ENCODE peak calls at places on chromosomes 13 and 19, in nine cellular contexts. One of them, this sample, is unnamed.

GRCh38 chr19:18436651-18437478 is 1.1 kb downstream of the ISYNA1 start:
- DNase-seq in left lung: no peak
- DNase-seq in progenitor cell of endocrine pancreas: peak
- DNase-seq in HL-60: no peak
- DNase-seq in endothelial cell: peak
- DNase-seq in dorsolateral prefrontal cortex: no peak
- DNase-seq in GM23248: peak
- DNase-seq in stimulated activated naive CD4-positive, alpha-beta T cell: peak
- DNase-seq in iPS-NIHi11: peak
- DNase-seq in this sample: no peak

GRCh38 chr13:40665061-40665753 is 1.2 kb downstream of the FOXO1 start:
- DNase-seq in left lung: peak
- DNase-seq in progenitor cell of endocrine pancreas: peak
- DNase-seq in HL-60: no peak
- DNase-seq in endothelial cell: peak
- DNase-seq in dorsolateral prefrontal cortex: no peak
- DNase-seq in GM23248: peak
- DNase-seq in stimulated activated naive CD4-positive, alpha-beta T cell: peak
- DNase-seq in iPS-NIHi11: peak
- DNase-seq in this sample: no peak

GRCh38 chr19:35349614-35350521 is 2.2 kb downstream of the FFAR1 start:
- DNase-seq in left lung: peak
- DNase-seq in progenitor cell of endocrine pancreas: no peak
- DNase-seq in HL-60: no peak
- DNase-seq in endothelial cell: no peak
- DNase-seq in dorsolateral prefrontal cortex: peak
- DNase-seq in GM23248: no peak
- DNase-seq in stimulated activated naive CD4-positive, alpha-beta T cell: no peak
- DNase-seq in iPS-NIHi11: no peak
- DNase-seq in this sample: no peak

GRCh38 chr13:105817498-105817897 is 718.0 kb downstream of the EFNB2 start:
- DNase-seq in left lung: no peak
- DNase-seq in progenitor cell of endocrine pancreas: no peak
- DNase-seq in HL-60: no peak
- DNase-seq in endothelial cell: no peak
- DNase-seq in dorsolateral prefrontal cortex: no peak
- DNase-seq in GM23248: no peak
- DNase-seq in stimulated activated naive CD4-positive, alpha-beta T cell: no peak
- DNase-seq in iPS-NIHi11: no peak
- DNase-seq in this sample: no peak

GRCh38 chr13:105991622-105992254 is 543.7 kb downstream of the EFNB2 start:
- DNase-seq in left lung: peak
- DNase-seq in progenitor cell of endocrine pancreas: no peak
- DNase-seq in HL-60: no peak
- DNase-seq in endothelial cell: no peak
- DNase-seq in dorsolateral prefrontal cortex: no peak
- DNase-seq in GM23248: peak
- DNase-seq in stimulated activated naive CD4-positive, alpha-beta T cell: no peak
- DNase-seq in iPS-NIHi11: no peak
- DNase-seq in this sample: no peak

GRCh38 chr13:39536906-39537305 is 66.1 kb downstream of the LHFPL6 start:
- DNase-seq in left lung: no peak
- DNase-seq in progenitor cell of endocrine pancreas: no peak
- DNase-seq in HL-60: no peak
- DNase-seq in endothelial cell: no peak
- DNase-seq in dorsolateral prefrontal cortex: no peak
- DNase-seq in GM23248: no peak
- DNase-seq in stimulated activated naive CD4-positive, alpha-beta T cell: no peak
- DNase-seq in iPS-NIHi11: no peak
- DNase-seq in this sample: no peak

GRCh38 chr13:48710160-48710559 is 56.4 kb downstream of the CYSLTR2 start:
- DNase-seq in left lung: no peak
- DNase-seq in progenitor cell of endocrine pancreas: no peak
- DNase-seq in HL-60: no peak
- DNase-seq in endothelial cell: no peak
- DNase-seq in dorsolateral prefrontal cortex: no peak
- DNase-seq in GM23248: no peak
- DNase-seq in stimulated activated naive CD4-positive, alpha-beta T cell: no peak
- DNase-seq in iPS-NIHi11: no peak
- DNase-seq in this sample: no peak

GRCh38 chr19:38932425-38933179 is 1.9 kb downstream of the MRPS12 start:
- DNase-seq in left lung: peak
- DNase-seq in progenitor cell of endocrine pancreas: no peak
- DNase-seq in HL-60: peak
- DNase-seq in endothelial cell: no peak
- DNase-seq in dorsolateral prefrontal cortex: no peak
- DNase-seq in GM23248: peak
- DNase-seq in stimulated activated naive CD4-positive, alpha-beta T cell: peak
- DNase-seq in iPS-NIHi11: no peak
- DNase-seq in this sample: no peak

GRCh38 chr19:5156231-5156986 is 184.2 kb downstream of the PTPRS start:
- DNase-seq in left lung: no peak
- DNase-seq in progenitor cell of endocrine pancreas: no peak
- DNase-seq in HL-60: no peak
- DNase-seq in endothelial cell: no peak
- DNase-seq in dorsolateral prefrontal cortex: no peak
- DNase-seq in GM23248: peak
- DNase-seq in stimulated activated naive CD4-positive, alpha-beta T cell: no peak
- DNase-seq in iPS-NIHi11: no peak
- DNase-seq in this sample: no peak

GRCh38 chr19:6532244-6532999 is 1.6 kb downstream of the TNFSF9 start:
- DNase-seq in left lung: no peak
- DNase-seq in progenitor cell of endocrine pancreas: no peak
- DNase-seq in HL-60: peak
- DNase-seq in endothelial cell: no peak
- DNase-seq in dorsolateral prefrontal cortex: no peak
- DNase-seq in GM23248: no peak
- DNase-seq in stimulated activated naive CD4-positive, alpha-beta T cell: no peak
- DNase-seq in iPS-NIHi11: no peak
- DNase-seq in this sample: no peak

GRCh38 chr13:99610702-99611289 is 109.5 kb downstream of the TM9SF2 start:
- DNase-seq in left lung: no peak
- DNase-seq in progenitor cell of endocrine pancreas: no peak
- DNase-seq in HL-60: peak
- DNase-seq in endothelial cell: no peak
- DNase-seq in dorsolateral prefrontal cortex: no peak
- DNase-seq in GM23248: no peak
- DNase-seq in stimulated activated naive CD4-positive, alpha-beta T cell: no peak
- DNase-seq in iPS-NIHi11: no peak
- DNase-seq in this sample: no peak

GRCh38 chr13:29508130-29508873 is 87.2 kb downstream of the SLC7A1 start:
- DNase-seq in left lung: peak
- DNase-seq in progenitor cell of endocrine pancreas: peak
- DNase-seq in HL-60: peak
- DNase-seq in endothelial cell: peak
- DNase-seq in dorsolateral prefrontal cortex: peak
- DNase-seq in GM23248: peak
- DNase-seq in stimulated activated naive CD4-positive, alpha-beta T cell: peak
- DNase-seq in iPS-NIHi11: peak
- DNase-seq in this sample: peak

GRCh38 chr13:41708648-41709175 is 251.4 kb downstream of the RGCC start:
- DNase-seq in left lung: no peak
- DNase-seq in progenitor cell of endocrine pancreas: no peak
- DNase-seq in HL-60: no peak
- DNase-seq in endothelial cell: no peak
- DNase-seq in dorsolateral prefrontal cortex: no peak
- DNase-seq in GM23248: peak
- DNase-seq in stimulated activated naive CD4-positive, alpha-beta T cell: no peak
- DNase-seq in iPS-NIHi11: no peak
- DNase-seq in this sample: no peak

GRCh38 chr19:39325778-39326680 is 5.4 kb upstream of the LRFN1 start:
- DNase-seq in left lung: peak
- DNase-seq in progenitor cell of endocrine pancreas: no peak
- DNase-seq in HL-60: no peak
- DNase-seq in endothelial cell: no peak
- DNase-seq in dorsolateral prefrontal cortex: no peak
- DNase-seq in GM23248: peak
- DNase-seq in stimulated activated naive CD4-positive, alpha-beta T cell: no peak
- DNase-seq in iPS-NIHi11: peak
- DNase-seq in this sample: no peak

GRCh38 chr13:92574499-92574898 is 652.1 kb upstream of the GPC6 start:
- DNase-seq in left lung: no peak
- DNase-seq in progenitor cell of endocrine pancreas: no peak
- DNase-seq in HL-60: no peak
- DNase-seq in endothelial cell: no peak
- DNase-seq in dorsolateral prefrontal cortex: no peak
- DNase-seq in GM23248: no peak
- DNase-seq in stimulated activated naive CD4-positive, alpha-beta T cell: no peak
- DNase-seq in iPS-NIHi11: no peak
- DNase-seq in this sample: no peak